ENCODE peak calls at places on chromosomes 5 and 9, in eight cellular contexts. E is astrocyte of the spinal cord, N is right atrium auricular region, Q is left ventricle myocardium inferior, B is GM23338, G is hepatocyte, Y is right lobe of liver, L is lung. A is an unnamed sample.

GRCh38 chr9:34896112-34896511 is 62.0 kb upstream of the PHF24 start:
- DNase-seq in E (no peak), Q (no peak), B (peak), N (no peak), L (no peak), Y (no peak), G (no peak), A (no peak)

GRCh38 chr5:149636861-149637246 is 55.6 kb downstream of the ARHGEF37 start:
- DNase-seq in G (peak), Q (no peak), N (no peak), E (peak), L (peak), Y (peak), B (peak), A (peak)

GRCh38 chr5:136731241-136731885 is 366.0 kb upstream of the TRPC7 start:
- DNase-seq in B (no peak), E (peak), Y (no peak), N (no peak), G (peak), L (no peak), Q (no peak), A (no peak)

GRCh38 chr9:73719660-73720059 is 568.0 kb downstream of the ANXA1 start:
- DNase-seq in E (no peak), G (no peak), Q (no peak), N (no peak), Y (no peak), L (no peak), B (no peak), A (no peak)

GRCh38 chr9:32551491-32552049 is 557 bp upstream of the SMIM27 start:
- DNase-seq in L (no peak), B (peak), E (no peak), Q (no peak), N (peak), Y (no peak), G (peak), A (no peak)

GRCh38 chr5:72138943-72139467 is 31.7 kb downstream of the MAP1B start:
- DNase-seq in B (no peak), G (no peak), Y (no peak), L (no peak), N (no peak), Q (no peak), E (peak), A (no peak)

GRCh38 chr5:42779083-42779482 is 22.5 kb downstream of the CCDC152 start:
- DNase-seq in E (no peak), N (no peak), Y (no peak), Q (no peak), L (no peak), B (no peak), G (no peak), A (no peak)

GRCh38 chr5:179313849-179314521 is 31.3 kb downstream of the ADAMTS2 start:
- DNase-seq in E (peak), N (peak), Y (peak), B (no peak), Q (peak), L (peak), G (peak), A (peak)

GRCh38 chr9:32502459-32502858 is 23.5 kb downstream of the RIGI start:
- DNase-seq in B (peak), G (no peak), Q (no peak), L (no peak), Y (no peak), N (no peak), E (peak), A (no peak)

GRCh38 chr9:90658181-90658580 is 15.6 kb upstream of the DIRAS2 start:
- DNase-seq in Q (no peak), Y (no peak), B (no peak), E (no peak), G (no peak), N (no peak), L (no peak), A (no peak)

GRCh38 chr5:102388235-102388634 is 92.2 kb upstream of the SLCO4C1 start:
- DNase-seq in B (no peak), Q (no peak), Y (no peak), N (no peak), G (no peak), L (no peak), E (no peak), A (no peak)

DNA sequence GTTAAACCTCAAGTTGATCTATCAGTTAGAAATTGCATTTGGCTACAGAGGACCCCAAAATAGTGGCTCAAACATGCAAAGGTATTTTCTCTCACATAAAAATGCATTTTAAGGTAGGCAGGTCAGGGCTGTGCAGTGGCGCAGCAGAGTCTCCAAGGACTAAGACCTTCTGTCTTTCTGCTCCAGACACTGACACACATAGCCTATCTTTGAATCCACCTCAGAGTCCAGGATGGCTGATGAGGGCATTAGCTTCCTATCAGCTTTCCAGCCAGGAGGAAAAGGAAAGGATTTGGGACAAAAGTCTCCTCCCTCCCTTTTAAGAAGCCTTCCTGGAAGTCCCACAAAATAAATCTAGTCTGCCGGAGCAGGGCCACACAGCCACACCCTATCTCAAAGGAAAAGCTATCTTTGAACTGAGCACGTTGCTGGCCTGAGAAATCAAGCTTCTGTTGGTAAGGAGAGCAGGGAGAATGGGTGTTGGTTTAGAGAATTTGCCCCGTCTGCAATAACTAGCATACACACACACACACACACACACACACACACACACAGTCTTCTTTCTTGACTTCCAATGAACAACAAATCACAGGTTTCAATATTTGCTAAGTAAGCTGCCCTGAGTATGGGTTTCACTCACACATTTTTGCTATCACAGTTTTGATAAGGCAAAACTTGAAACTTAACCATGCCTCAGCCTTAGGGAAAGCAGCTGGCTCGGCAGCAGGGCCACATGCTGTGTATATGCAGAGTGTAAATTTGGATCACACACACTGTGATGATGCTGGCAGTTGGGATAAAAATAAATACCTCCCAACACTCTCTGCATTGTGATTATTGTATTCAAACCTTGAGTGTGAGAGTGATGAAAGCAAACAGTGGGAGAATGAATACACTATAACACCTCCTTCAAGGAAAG is 116.6 kb upstream of the MAP3K1 start:
- DNase-seq in Q (no peak), N (no peak), G (no peak), L (no peak), Y (no peak), E (peak), B (no peak), A (no peak)
- H3K4me3 ChIP-seq in Q (no peak), N (no peak), G (no peak), L (no peak), Y (no peak), E (no peak), B (no peak), A (no peak)

GRCh38 chr5:79508794-79509193 is 5.1 kb downstream of the HOMER1 start:
- DNase-seq in N (no peak), L (no peak), G (no peak), Q (no peak), Y (no peak), E (no peak), B (no peak), A (no peak)
- H3K4me3 ChIP-seq in N (peak), L (no peak), G (no peak), Q (peak), Y (no peak), E (no peak), B (peak), A (no peak)

GRCh38 chr9:36471359-36471758 is 71.3 kb upstream of the RNF38 start:
- DNase-seq in Y (no peak), G (no peak), E (no peak), L (no peak), B (no peak), N (no peak), Q (no peak), A (no peak)

GRCh38 chr9:36470891-36471290 is 70.8 kb upstream of the RNF38 start:
- DNase-seq in B (no peak), Y (peak), N (no peak), G (peak), L (peak), Q (peak), E (peak), A (no peak)
- H3K4me3 ChIP-seq in B (no peak), Y (no peak), N (no peak), G (peak), L (no peak), Q (peak), E (peak), A (no peak)

GRCh38 chr9:127175319-127175715 is 52.9 kb upstream of the ANGPTL2 start:
- DNase-seq in Y (no peak), B (no peak), G (no peak), N (peak), L (no peak), Q (no peak), E (no peak), A (no peak)
- H3K4me3 ChIP-seq in Y (no peak), B (no peak), G (no peak), N (no peak), L (no peak), Q (no peak), E (no peak), A (no peak)

A was measured in pancreas.